ENCODE peak calls at places on chromosomes 7 and 10, in ten cellular contexts. One of them, this sample, is unnamed.

GRCh38 chr7:159022238-159022993 is 122.3 kb downstream of the VIPR2 start:
- DNase-seq in effector memory CD8-positive, alpha-beta T cell: no peak
- DNase-seq in A549: no peak
- DNase-seq in NCI-H345: peak; percentile 59
- DNase-seq in GM12891: no peak
- DNase-seq in type B pancreatic cell: no peak
- DNase-seq in cardiac muscle cell: no peak
- DNase-seq in IMR-90: no peak
- DNase-seq in EH: no peak
- DNase-seq in kidney glomerular epithelial cell: no peak
- DNase-seq in this sample: peak; percentile 39

GRCh38 chr7:33918401-33919120 is 13.2 kb downstream of the BMPER start:
- DNase-seq in effector memory CD8-positive, alpha-beta T cell: no peak
- DNase-seq in A549: no peak
- DNase-seq in NCI-H345: no peak
- DNase-seq in GM12891: no peak
- DNase-seq in type B pancreatic cell: no peak
- DNase-seq in cardiac muscle cell: no peak
- DNase-seq in IMR-90: no peak
- DNase-seq in EH: no peak
- DNase-seq in kidney glomerular epithelial cell: no peak
- DNase-seq in this sample: no peak

GRCh38 chr7:128030263-128030998 is 806 bp downstream of the LRRC4 start:
- DNase-seq in effector memory CD8-positive, alpha-beta T cell: no peak
- DNase-seq in A549: no peak
- DNase-seq in NCI-H345: no peak
- DNase-seq in GM12891: no peak
- DNase-seq in type B pancreatic cell: no peak
- DNase-seq in cardiac muscle cell: no peak
- DNase-seq in IMR-90: no peak
- DNase-seq in EH: no peak
- DNase-seq in kidney glomerular epithelial cell: no peak
- DNase-seq in this sample: no peak

GRCh38 chr7:151398446-151399304 is 11.2 kb downstream of the WDR86 start:
- DNase-seq in effector memory CD8-positive, alpha-beta T cell: no peak
- DNase-seq in A549: no peak
- DNase-seq in NCI-H345: no peak
- DNase-seq in GM12891: no peak
- DNase-seq in type B pancreatic cell: no peak
- DNase-seq in cardiac muscle cell: no peak
- DNase-seq in IMR-90: no peak
- DNase-seq in EH: no peak
- DNase-seq in kidney glomerular epithelial cell: no peak
- DNase-seq in this sample: no peak

GRCh38 chr10:12905067-12905466 is 96.4 kb downstream of the CCDC3 start:
- DNase-seq in effector memory CD8-positive, alpha-beta T cell: no peak
- DNase-seq in A549: no peak
- DNase-seq in NCI-H345: no peak
- DNase-seq in GM12891: no peak
- DNase-seq in type B pancreatic cell: no peak
- DNase-seq in cardiac muscle cell: no peak
- DNase-seq in IMR-90: no peak
- DNase-seq in EH: no peak
- DNase-seq in kidney glomerular epithelial cell: no peak
- DNase-seq in this sample: no peak

GRCh38 chr10:72736176-72736795 is 44.3 kb downstream of the MCU start:
- DNase-seq in effector memory CD8-positive, alpha-beta T cell: no peak
- DNase-seq in A549: peak; percentile 33
- DNase-seq in NCI-H345: peak; percentile 3
- DNase-seq in GM12891: no peak
- DNase-seq in type B pancreatic cell: no peak
- DNase-seq in cardiac muscle cell: peak; percentile 87
- DNase-seq in IMR-90: peak; percentile 49
- DNase-seq in EH: peak; percentile 71
- DNase-seq in kidney glomerular epithelial cell: no peak
- DNase-seq in this sample: no peak

GRCh38 chr10:21336476-21337170 is 188.9 kb downstream of the SKIDA1 start:
- DNase-seq in effector memory CD8-positive, alpha-beta T cell: no peak
- DNase-seq in A549: peak; percentile 86
- DNase-seq in NCI-H345: peak; percentile 10
- DNase-seq in GM12891: no peak
- DNase-seq in type B pancreatic cell: no peak
- DNase-seq in cardiac muscle cell: peak; percentile 98
- DNase-seq in IMR-90: peak; percentile 97
- DNase-seq in EH: peak; percentile 98
- DNase-seq in kidney glomerular epithelial cell: peak; percentile 91
- DNase-seq in this sample: no peak

GRCh38 chr10:43322769-43323168 is 48.7 kb upstream of the FXYD4 start:
- DNase-seq in effector memory CD8-positive, alpha-beta T cell: peak; percentile 66
- DNase-seq in A549: peak; percentile 69
- DNase-seq in NCI-H345: no peak
- DNase-seq in GM12891: no peak
- DNase-seq in type B pancreatic cell: peak; percentile 93
- DNase-seq in cardiac muscle cell: peak; percentile 93
- DNase-seq in IMR-90: peak; percentile 51
- DNase-seq in EH: peak; percentile 83
- DNase-seq in kidney glomerular epithelial cell: peak; percentile 48
- DNase-seq in this sample: peak; percentile 81

GRCh38 chr7:139828880-139829653 is at the start of gene TBXAS1:
- DNase-seq in effector memory CD8-positive, alpha-beta T cell: no peak
- DNase-seq in A549: peak; percentile 19
- DNase-seq in NCI-H345: no peak
- DNase-seq in GM12891: no peak
- DNase-seq in type B pancreatic cell: no peak
- DNase-seq in cardiac muscle cell: no peak
- DNase-seq in IMR-90: peak; percentile 47
- DNase-seq in EH: no peak
- DNase-seq in kidney glomerular epithelial cell: peak; percentile 78
- DNase-seq in this sample: no peak

GRCh38 chr7:22378199-22378961 is 21.4 kb upstream of the RAPGEF5 start:
- DNase-seq in effector memory CD8-positive, alpha-beta T cell: no peak
- DNase-seq in A549: no peak
- DNase-seq in NCI-H345: peak; percentile 21
- DNase-seq in GM12891: no peak
- DNase-seq in type B pancreatic cell: no peak
- DNase-seq in cardiac muscle cell: no peak
- DNase-seq in IMR-90: no peak
- DNase-seq in EH: no peak
- DNase-seq in kidney glomerular epithelial cell: no peak
- DNase-seq in this sample: no peak

GRCh38 chr10:69407621-69408301 is 9.0 kb downstream of the TACR2 start:
- DNase-seq in effector memory CD8-positive, alpha-beta T cell: no peak
- DNase-seq in A549: peak; percentile 58
- DNase-seq in NCI-H345: no peak
- DNase-seq in GM12891: peak; percentile 37
- DNase-seq in type B pancreatic cell: no peak
- DNase-seq in cardiac muscle cell: peak; percentile 23
- DNase-seq in IMR-90: no peak
- DNase-seq in EH: no peak
- DNase-seq in kidney glomerular epithelial cell: no peak
- DNase-seq in this sample: no peak

This sample was measured in breast epithelium.